ENCODE peak calls at places on chromosome 2, in five cellular contexts. P, R, V, D and Y are unnamed samples.

GRCh38 chr2:79271456-79271855 is 111.9 kb upstream of the REG3A start:
- DNase-seq in P (no peak), R (no peak), V (no peak), D (no peak), Y (no peak)

GRCh38 chr2:84516234-84516986 is at the start of gene DNAH6:
- DNase-seq in P (peak), R (no peak), V (peak), D (peak), Y (peak)

GRCh38 chr2:240921319-240922233 is 15.4 kb downstream of the CROCC2 start:
- DNase-seq in P (peak), R (no peak), V (peak), D (no peak), Y (no peak)

GRCh38 chr2:218959141-218959731 is at the start of gene CDK5R2:
- DNase-seq in P (peak), R (peak), V (peak), D (peak), Y (peak)

GRCh38 chr2:98455494-98455976 is 10.9 kb downstream of the INPP4A start:
- DNase-seq in P (no peak), R (peak), V (peak), D (no peak), Y (no peak)

GRCh38 chr2:158102446-158102845 is 770 bp downstream of the UPP2 start:
- DNase-seq in P (no peak), R (no peak), V (no peak), D (no peak), Y (no peak)

GRCh38 chr2:136185991-136186771 is 68.2 kb upstream of the CXCR4 start:
- DNase-seq in P (no peak), R (no peak), V (no peak), D (no peak), Y (no peak)

GRCh38 chr2:37648316-37649011 is 23.0 kb downstream of the CDC42EP3 start:
- DNase-seq in P (no peak), R (no peak), V (no peak), D (no peak), Y (no peak)

GRCh38 chr2:114108819-114109416 is 219.0 kb downstream of the ACTR3 start:
- DNase-seq in P (peak), R (no peak), V (no peak), D (no peak), Y (no peak)

DNA sequence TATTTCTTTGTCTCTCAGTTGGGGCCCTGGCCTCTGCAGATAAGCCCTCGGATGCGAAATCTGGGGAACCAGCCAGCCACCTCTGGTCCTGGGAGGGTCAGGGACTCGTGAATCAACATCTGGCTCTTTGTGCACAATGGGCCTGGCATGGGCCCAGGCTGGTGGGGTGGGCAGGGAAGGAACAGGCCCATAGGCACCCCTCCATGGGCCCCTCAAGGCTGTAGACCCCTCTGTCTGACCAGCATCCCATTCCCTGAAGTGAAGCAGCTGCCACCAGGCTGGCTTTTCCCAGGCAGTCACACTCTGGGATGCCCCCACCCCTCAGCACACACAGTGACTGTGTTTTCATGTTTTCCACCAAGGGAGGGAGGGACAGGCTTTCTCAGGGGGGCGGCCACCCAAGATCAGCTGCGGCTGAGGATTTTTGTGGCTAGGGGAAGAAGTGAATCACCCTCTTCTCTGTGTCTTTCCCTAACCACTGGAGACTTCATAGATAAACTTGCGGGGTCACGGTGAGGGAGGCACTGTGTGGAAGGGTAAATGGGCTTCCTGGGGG is 166.0 kb downstream of the AGAP1 start:
- DNase-seq in P (no peak), R (no peak), V (no peak), D (peak), Y (peak)
- TF ChIP-seq ATF2 in P (no peak), R (no peak), V (no peak), D (no peak), Y (no peak)

GRCh38 chr2:66478729-66479316 is 43.9 kb downstream of the MEIS1 start:
- DNase-seq in P (no peak), R (no peak), V (no peak), D (no peak), Y (no peak)

GRCh38 chr2:66478311-66478710 is 43.4 kb downstream of the MEIS1 start:
- DNase-seq in P (no peak), R (no peak), V (no peak), D (no peak), Y (no peak)

GRCh38 chr2:66477125-66477842 is 42.4 kb downstream of the MEIS1 start:
- DNase-seq in P (no peak), R (no peak), V (no peak), D (no peak), Y (peak)

GRCh38 chr2:66481100-66481549 is 46.2 kb downstream of the MEIS1 start:
- DNase-seq in P (no peak), R (no peak), V (no peak), D (no peak), Y (peak)
- TF ChIP-seq ATF2 in P (no peak), R (no peak), V (no peak), D (no peak), Y (no peak)

GRCh38 chr2:48569433-48569832 is 39.5 kb downstream of the STON1 start:
- DNase-seq in P (no peak), R (no peak), V (no peak), D (no peak), Y (no peak)

GRCh38 chr2:48567671-48568070 is 37.7 kb downstream of the STON1 start:
- DNase-seq in P (no peak), R (no peak), V (no peak), D (no peak), Y (no peak)

GRCh38 chr2:48568551-48568950 is 38.6 kb downstream of the STON1 start:
- DNase-seq in P (no peak), R (no peak), V (no peak), D (no peak), Y (no peak)

GRCh38 chr2:48574353-48575290 is 43.0 kb upstream of the GTF2A1L start:
- DNase-seq in P (no peak), R (no peak), V (no peak), D (no peak), Y (no peak)

DNA sequence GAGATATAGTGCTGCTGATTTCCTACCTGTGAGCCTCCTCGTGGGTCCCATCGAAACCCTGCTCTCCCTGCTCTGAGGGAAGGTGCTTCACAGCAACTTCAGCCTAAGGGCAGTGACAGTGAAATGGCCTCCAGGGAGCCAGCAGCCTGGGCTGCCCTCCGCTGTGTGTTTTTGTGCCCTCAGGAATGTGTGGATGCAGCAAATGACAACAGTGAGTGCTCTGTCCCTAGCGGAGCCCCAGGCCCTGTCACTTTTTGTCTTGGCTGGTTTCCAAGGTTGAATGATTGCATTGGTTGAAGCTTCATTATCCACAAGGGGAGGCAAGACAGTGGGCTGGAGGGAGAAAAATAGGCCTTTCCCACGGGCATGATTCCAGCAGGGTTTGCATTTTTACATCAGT is 42.8 kb downstream of the STON1 start:
- DNase-seq in P (peak), R (no peak), V (no peak), D (peak), Y (peak)
- TF ChIP-seq ATF2 in P (no peak), R (no peak), V (no peak), D (no peak), Y (no peak)

GRCh38 chr2:239315308-239315707 is 85.5 kb downstream of the HDAC4 start:
- DNase-seq in P (no peak), R (no peak), V (no peak), D (no peak), Y (no peak)
- TF ChIP-seq ATF2 in P (no peak), R (no peak), V (no peak), D (no peak), Y (no peak)

GRCh38 chr2:67498931-67499330 is 101.8 kb downstream of the ETAA1 start:
- DNase-seq in P (no peak), R (no peak), V (no peak), D (no peak), Y (no peak)
- TF ChIP-seq ATF2 in P (no peak), R (no peak), V (no peak), D (no peak), Y (no peak)